ENCODE peak calls at places on chromosomes 11 and 22, in four cellular contexts. One of them, this sample, is unnamed.

GRCh38 chr22:39832627-39833074 is 60.9 kb downstream of the ENTHD1 start:
- DNase-seq in activated CD8-positive, alpha-beta memory T cell treated with anti-CD3 and anti-CD28 coated beads for 1 hour: no peak
- DNase-seq in iPS-NIHi11: no peak
- DNase-seq in NCI-H1417: no peak
- DNase-seq in this sample: no peak

GRCh38 chr11:130379276-130379675 is 49.1 kb downstream of the ADAMTS8 start:
- DNase-seq in activated CD8-positive, alpha-beta memory T cell treated with anti-CD3 and anti-CD28 coated beads for 1 hour: no peak
- DNase-seq in NCI-H1417: no peak
- DNase-seq in iPS-NIHi11: no peak
- DNase-seq in this sample: no peak

GRCh38 chr11:18749681-18750319 is 23.8 kb upstream of the IGSF22 start:
- DNase-seq in NCI-H1417: no peak
- DNase-seq in iPS-NIHi11: peak; percentile 60
- DNase-seq in activated CD8-positive, alpha-beta memory T cell treated with anti-CD3 and anti-CD28 coated beads for 1 hour: no peak
- DNase-seq in this sample: peak; percentile 71

GRCh38 chr22:24059121-24059520 is 48.0 kb downstream of the CABIN1 start:
- DNase-seq in NCI-H1417: no peak
- DNase-seq in iPS-NIHi11: no peak
- DNase-seq in activated CD8-positive, alpha-beta memory T cell treated with anti-CD3 and anti-CD28 coated beads for 1 hour: no peak
- DNase-seq in this sample: peak; percentile 92

GRCh38 chr11:75718406-75719088 is 909 bp downstream of the MOGAT2 start:
- DNase-seq in activated CD8-positive, alpha-beta memory T cell treated with anti-CD3 and anti-CD28 coated beads for 1 hour: no peak
- DNase-seq in iPS-NIHi11: no peak
- DNase-seq in NCI-H1417: no peak
- DNase-seq in this sample: peak; percentile 8

GRCh38 chr11:65522640-65523322 is 2.1 kb upstream of the SCYL1 start:
- DNase-seq in iPS-NIHi11: no peak
- DNase-seq in activated CD8-positive, alpha-beta memory T cell treated with anti-CD3 and anti-CD28 coated beads for 1 hour: no peak
- DNase-seq in NCI-H1417: no peak
- DNase-seq in this sample: peak; percentile 32

GRCh38 chr11:67302571-67303131 is 679 bp upstream of the SSH3 start:
- DNase-seq in NCI-H1417: peak; percentile 79
- DNase-seq in iPS-NIHi11: peak; percentile 69
- DNase-seq in activated CD8-positive, alpha-beta memory T cell treated with anti-CD3 and anti-CD28 coated beads for 1 hour: no peak
- DNase-seq in this sample: peak; percentile 35

GRCh38 chr22:38755155-38755910 is 465 bp downstream of the SUN2 start:
- DNase-seq in NCI-H1417: peak; percentile 36
- DNase-seq in iPS-NIHi11: peak; percentile 80
- DNase-seq in activated CD8-positive, alpha-beta memory T cell treated with anti-CD3 and anti-CD28 coated beads for 1 hour: peak; percentile 35
- DNase-seq in this sample: peak; percentile 68

GRCh38 chr11:17161515-17161914 is 46.3 kb downstream of the PIK3C2A start:
- DNase-seq in activated CD8-positive, alpha-beta memory T cell treated with anti-CD3 and anti-CD28 coated beads for 1 hour: no peak
- DNase-seq in iPS-NIHi11: no peak
- DNase-seq in NCI-H1417: no peak
- DNase-seq in this sample: no peak

GRCh38 chr11:66326261-66327111 is 9.6 kb upstream of the CD248 start:
- DNase-seq in activated CD8-positive, alpha-beta memory T cell treated with anti-CD3 and anti-CD28 coated beads for 1 hour: no peak
- DNase-seq in NCI-H1417: no peak
- DNase-seq in iPS-NIHi11: no peak
- DNase-seq in this sample: no peak

GRCh38 chr11:123111465-123111864 is 49.5 kb upstream of the HSPA8 start:
- DNase-seq in activated CD8-positive, alpha-beta memory T cell treated with anti-CD3 and anti-CD28 coated beads for 1 hour: no peak
- DNase-seq in NCI-H1417: peak; percentile 78
- DNase-seq in iPS-NIHi11: peak; percentile 72
- DNase-seq in this sample: peak; percentile 66

GRCh38 chr22:40055143-40055926 is 60.6 kb downstream of the FAM83F start:
- DNase-seq in activated CD8-positive, alpha-beta memory T cell treated with anti-CD3 and anti-CD28 coated beads for 1 hour: no peak
- DNase-seq in iPS-NIHi11: no peak
- DNase-seq in NCI-H1417: no peak
- DNase-seq in this sample: no peak

GRCh38 chr11:113163291-113164030 is 150.9 kb upstream of the TTC12 start:
- DNase-seq in iPS-NIHi11: no peak
- DNase-seq in activated CD8-positive, alpha-beta memory T cell treated with anti-CD3 and anti-CD28 coated beads for 1 hour: no peak
- DNase-seq in NCI-H1417: peak; percentile 58
- DNase-seq in this sample: peak; percentile 58

GRCh38 chr11:65440831-65441499 is 18.4 kb downstream of the NEAT1 start:
- DNase-seq in iPS-NIHi11: no peak
- DNase-seq in activated CD8-positive, alpha-beta memory T cell treated with anti-CD3 and anti-CD28 coated beads for 1 hour: no peak
- DNase-seq in NCI-H1417: no peak
- DNase-seq in this sample: peak; percentile 46

GRCh38 chr11:33179431-33179830 is 18.2 kb upstream of the CSTF3 start:
- DNase-seq in NCI-H1417: no peak
- DNase-seq in iPS-NIHi11: no peak
- DNase-seq in activated CD8-positive, alpha-beta memory T cell treated with anti-CD3 and anti-CD28 coated beads for 1 hour: no peak
- DNase-seq in this sample: peak; percentile 72